ENCODE peak calls at places on chromosomes 5 and 9, in five cellular contexts. One of them, this sample, is unnamed.
A peak's percentile ranks its signal among the peaks of the same experiment; 100 is the strongest.

GRCh38 chr5:44365351-44365750 is 23.9 kb downstream of the FGF10 start:
- DNase-seq in tibial artery: no peak
- DNase-seq in tibial nerve: no peak
- DNase-seq in OCI-LY7: no peak
- DNase-seq in fibroblast of mammary gland: peak; percentile 78
- DNase-seq in this sample: no peak

GRCh38 chr5:131610198-131611063 is 24.6 kb downstream of the RAPGEF6 start:
- DNase-seq in tibial artery: no peak
- DNase-seq in tibial nerve: no peak
- DNase-seq in OCI-LY7: no peak
- DNase-seq in fibroblast of mammary gland: peak; percentile 49
- DNase-seq in this sample: no peak

GRCh38 chr5:60668715-60669304 is 31.2 kb downstream of the DEPDC1B start:
- DNase-seq in tibial artery: no peak
- DNase-seq in tibial nerve: no peak
- DNase-seq in OCI-LY7: peak; percentile 58
- DNase-seq in fibroblast of mammary gland: peak; percentile 56
- DNase-seq in this sample: no peak

GRCh38 chr9:33159760-33160127 is 7.4 kb downstream of the B4GALT1 start:
- DNase-seq in tibial artery: peak; percentile 78
- DNase-seq in tibial nerve: peak; percentile 52
- DNase-seq in OCI-LY7: peak; percentile 50
- DNase-seq in fibroblast of mammary gland: peak; percentile 91
- DNase-seq in this sample: no peak

GRCh38 chr9:99176527-99177013 is 45.2 kb downstream of the ALG2 start:
- DNase-seq in tibial artery: no peak
- DNase-seq in tibial nerve: no peak
- DNase-seq in OCI-LY7: no peak
- DNase-seq in fibroblast of mammary gland: no peak
- DNase-seq in this sample: no peak

GRCh38 chr9:70256123-70256551 is 2.6 kb upstream of the SMC5 start:
- DNase-seq in tibial artery: no peak
- DNase-seq in tibial nerve: no peak
- DNase-seq in OCI-LY7: no peak
- DNase-seq in fibroblast of mammary gland: peak; percentile 58
- DNase-seq in this sample: no peak

GRCh38 chr5:39072915-39073758 is 1.1 kb downstream of the RICTOR start:
- DNase-seq in tibial artery: peak; percentile 68
- DNase-seq in tibial nerve: peak; percentile 18
- DNase-seq in OCI-LY7: peak; percentile 66
- DNase-seq in fibroblast of mammary gland: peak; percentile 42
- DNase-seq in this sample: peak; percentile 80

GRCh38 chr5:17951392-17952169 is 317.3 kb downstream of the TAF11L14 start:
- DNase-seq in tibial artery: no peak
- DNase-seq in tibial nerve: no peak
- DNase-seq in OCI-LY7: no peak
- DNase-seq in fibroblast of mammary gland: no peak
- DNase-seq in this sample: no peak

GRCh38 chr5:180334176-180334575 is 19.0 kb downstream of the GFPT2 start:
- DNase-seq in tibial artery: no peak
- DNase-seq in tibial nerve: no peak
- DNase-seq in OCI-LY7: no peak
- DNase-seq in fibroblast of mammary gland: no peak
- DNase-seq in this sample: no peak

GRCh38 chr9:130651221-130651620 is 13.2 kb upstream of the PRDM12 start:
- DNase-seq in tibial artery: no peak
- DNase-seq in tibial nerve: no peak
- DNase-seq in OCI-LY7: no peak
- DNase-seq in fibroblast of mammary gland: no peak
- DNase-seq in this sample: no peak

GRCh38 chr5:94021246-94021645 is 279.8 kb upstream of the POU5F2 start:
- DNase-seq in tibial artery: no peak
- DNase-seq in tibial nerve: no peak
- DNase-seq in OCI-LY7: no peak
- DNase-seq in fibroblast of mammary gland: peak; percentile 66
- DNase-seq in this sample: no peak

GRCh38 chr5:74040065-74040551 is 414.1 kb downstream of the ARHGEF28 start:
- DNase-seq in tibial artery: no peak
- DNase-seq in tibial nerve: no peak
- DNase-seq in OCI-LY7: no peak
- DNase-seq in fibroblast of mammary gland: peak; percentile 83
- DNase-seq in this sample: no peak

GRCh38 chr5:96067902-96068614 is 106.4 kb upstream of the ELL2 start:
- DNase-seq in tibial artery: no peak
- DNase-seq in tibial nerve: no peak
- DNase-seq in OCI-LY7: no peak
- DNase-seq in fibroblast of mammary gland: peak; percentile 85
- DNase-seq in this sample: no peak

GRCh38 chr5:3598725-3599282 is 3.2 kb downstream of the IRX1 start:
- DNase-seq in tibial artery: no peak
- DNase-seq in tibial nerve: no peak
- DNase-seq in OCI-LY7: no peak
- DNase-seq in fibroblast of mammary gland: peak; percentile 11
- DNase-seq in this sample: no peak

GRCh38 chr5:68225188-68225910 is 9.8 kb downstream of the PIK3R1 start:
- DNase-seq in tibial artery: peak; percentile 77
- DNase-seq in tibial nerve: peak; percentile 82
- DNase-seq in OCI-LY7: no peak
- DNase-seq in fibroblast of mammary gland: peak; percentile 92
- DNase-seq in this sample: no peak

GRCh38 chr9:5876711-5877110 is 14.0 kb upstream of the MLANA start:
- DNase-seq in tibial artery: no peak
- DNase-seq in tibial nerve: no peak
- DNase-seq in OCI-LY7: no peak
- DNase-seq in fibroblast of mammary gland: no peak
- DNase-seq in this sample: no peak

GRCh38 chr9:92763721-92764380 is 782 bp downstream of the BICD2 start:
- DNase-seq in tibial artery: no peak
- DNase-seq in tibial nerve: no peak
- DNase-seq in OCI-LY7: peak; percentile 57
- DNase-seq in fibroblast of mammary gland: peak; percentile 18
- DNase-seq in this sample: no peak

GRCh38 chr9:124260769-124261603 is 3.2 kb downstream of the NEK6 start:
- DNase-seq in tibial artery: peak; percentile 82
- DNase-seq in tibial nerve: no peak
- DNase-seq in OCI-LY7: peak; percentile 33
- DNase-seq in fibroblast of mammary gland: peak; percentile 68
- DNase-seq in this sample: no peak

GRCh38 chr9:129348890-129349570 is 171.0 kb upstream of the IER5L start:
- DNase-seq in tibial artery: no peak
- DNase-seq in tibial nerve: no peak
- DNase-seq in OCI-LY7: no peak
- DNase-seq in fibroblast of mammary gland: no peak
- DNase-seq in this sample: no peak

GRCh38 chr5:132176987-132177386 is 50.7 kb downstream of the P4HA2 start:
- DNase-seq in tibial artery: no peak
- DNase-seq in tibial nerve: no peak
- DNase-seq in OCI-LY7: peak; percentile 63
- DNase-seq in fibroblast of mammary gland: peak; percentile 26
- DNase-seq in this sample: no peak

GRCh38 chr9:112033237-112034215 is 136.9 kb downstream of the UGCG start:
- DNase-seq in tibial artery: no peak
- DNase-seq in tibial nerve: no peak
- DNase-seq in OCI-LY7: no peak
- DNase-seq in fibroblast of mammary gland: no peak
- DNase-seq in this sample: no peak

GRCh38 chr9:124251605-124252366 is 6.0 kb upstream of the NEK6 start:
- DNase-seq in tibial artery: peak; percentile 33
- DNase-seq in tibial nerve: no peak
- DNase-seq in OCI-LY7: no peak
- DNase-seq in fibroblast of mammary gland: peak; percentile 72
- DNase-seq in this sample: no peak

GRCh38 chr5:33105521-33105941 is 335.2 kb upstream of the TARS1 start:
- DNase-seq in tibial artery: no peak
- DNase-seq in tibial nerve: no peak
- DNase-seq in OCI-LY7: no peak
- DNase-seq in fibroblast of mammary gland: peak; percentile 86
- DNase-seq in this sample: no peak

GRCh38 chr9:121725008-121725795 is 73.8 kb downstream of the DAB2IP start:
- DNase-seq in tibial artery: peak; percentile 99
- DNase-seq in tibial nerve: peak; percentile 94
- DNase-seq in OCI-LY7: no peak
- DNase-seq in fibroblast of mammary gland: peak; percentile 99
- DNase-seq in this sample: no peak

GRCh38 chr9:106143781-106144180 is 449.4 kb downstream of the TMEM38B start:
- DNase-seq in tibial artery: no peak
- DNase-seq in tibial nerve: no peak
- DNase-seq in OCI-LY7: no peak
- DNase-seq in fibroblast of mammary gland: no peak
- DNase-seq in this sample: no peak

GRCh38 chr5:174501461-174502069 is 222.8 kb upstream of the MSX2 start:
- DNase-seq in tibial artery: no peak
- DNase-seq in tibial nerve: no peak
- DNase-seq in OCI-LY7: no peak
- DNase-seq in fibroblast of mammary gland: peak; percentile 45
- DNase-seq in this sample: no peak

GRCh38 chr9:129839324-129840023 is 4.2 kb downstream of the USP20 start:
- DNase-seq in tibial artery: no peak
- DNase-seq in tibial nerve: no peak
- DNase-seq in OCI-LY7: no peak
- DNase-seq in fibroblast of mammary gland: peak; percentile 25
- DNase-seq in this sample: no peak

GRCh38 chr5:41908374-41909079 is 4.4 kb downstream of the RIMOC1 start:
- DNase-seq in tibial artery: no peak
- DNase-seq in tibial nerve: no peak
- DNase-seq in OCI-LY7: no peak
- DNase-seq in fibroblast of mammary gland: peak; percentile 73
- DNase-seq in this sample: no peak

GRCh38 chr9:114491430-114492003 is 13.8 kb downstream of the WHRN start:
- DNase-seq in tibial artery: no peak
- DNase-seq in tibial nerve: no peak
- DNase-seq in OCI-LY7: no peak
- DNase-seq in fibroblast of mammary gland: no peak
- DNase-seq in this sample: no peak
- H3K4me3 ChIP-seq in tibial artery: no peak overlapping the region
- H3K4me3 ChIP-seq in tibial nerve: no peak overlapping the region
- H3K4me3 ChIP-seq in OCI-LY7: no peak overlapping the region
- H3K4me3 ChIP-seq in fibroblast of mammary gland: no peak overlapping the region
- H3K4me3 ChIP-seq in this sample: no peak overlapping the region

DNA sequence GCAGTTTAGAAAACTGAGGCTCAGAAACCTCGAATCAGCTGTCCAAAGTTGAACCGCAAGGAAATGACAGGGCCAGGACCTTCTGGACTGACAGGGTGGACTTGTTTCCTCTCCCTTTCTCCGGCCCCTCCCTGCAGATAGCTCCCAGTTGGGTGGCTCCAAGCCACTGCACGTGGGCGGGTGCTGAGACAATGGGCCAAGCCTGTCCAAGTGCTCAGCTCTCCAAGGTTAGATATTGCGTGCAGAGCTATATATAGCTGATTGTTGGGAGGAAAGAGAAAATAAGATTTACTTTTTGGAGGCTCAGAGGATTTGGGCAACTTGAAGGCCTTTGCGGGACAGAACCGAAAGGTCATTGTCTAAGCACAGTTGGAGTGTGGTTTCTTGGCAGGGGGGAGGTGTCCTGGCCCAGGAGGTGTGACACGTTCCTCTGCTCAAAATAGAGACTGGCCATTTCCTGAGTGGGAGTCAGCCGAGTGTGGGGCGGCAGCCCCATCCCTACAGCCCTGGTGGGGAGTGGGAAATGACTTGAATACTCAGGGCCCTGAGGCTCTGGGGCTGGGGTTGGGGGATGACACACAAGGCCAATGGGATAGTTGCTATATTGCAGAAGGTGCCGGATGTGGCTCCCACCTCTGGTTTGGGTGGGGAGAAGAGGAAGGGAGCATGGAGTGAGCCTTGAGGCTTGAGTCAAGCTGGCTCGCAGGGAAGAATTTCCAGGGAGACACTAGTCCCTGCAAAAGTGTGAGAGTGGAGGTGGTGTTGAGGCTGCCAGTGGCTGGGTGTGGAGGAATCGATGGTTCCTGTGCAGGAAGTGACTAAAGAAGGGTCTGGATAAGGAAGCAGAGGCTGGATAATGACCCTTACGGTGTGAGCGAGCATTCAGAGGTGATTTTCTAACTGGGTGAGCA is 44.4 kb upstream of the SMAD5 start:
- DNase-seq in tibial artery: peak; percentile 80
- DNase-seq in tibial nerve: no peak
- DNase-seq in OCI-LY7: no peak
- DNase-seq in fibroblast of mammary gland: peak; percentile 81
- DNase-seq in this sample: no peak
- H3K4me3 ChIP-seq in tibial artery: no peak overlapping the region
- H3K4me3 ChIP-seq in tibial nerve: no peak overlapping the region
- H3K4me3 ChIP-seq in OCI-LY7: no peak overlapping the region
- H3K4me3 ChIP-seq in fibroblast of mammary gland: no peak overlapping the region
- H3K4me3 ChIP-seq in this sample: no peak overlapping the region

DNA sequence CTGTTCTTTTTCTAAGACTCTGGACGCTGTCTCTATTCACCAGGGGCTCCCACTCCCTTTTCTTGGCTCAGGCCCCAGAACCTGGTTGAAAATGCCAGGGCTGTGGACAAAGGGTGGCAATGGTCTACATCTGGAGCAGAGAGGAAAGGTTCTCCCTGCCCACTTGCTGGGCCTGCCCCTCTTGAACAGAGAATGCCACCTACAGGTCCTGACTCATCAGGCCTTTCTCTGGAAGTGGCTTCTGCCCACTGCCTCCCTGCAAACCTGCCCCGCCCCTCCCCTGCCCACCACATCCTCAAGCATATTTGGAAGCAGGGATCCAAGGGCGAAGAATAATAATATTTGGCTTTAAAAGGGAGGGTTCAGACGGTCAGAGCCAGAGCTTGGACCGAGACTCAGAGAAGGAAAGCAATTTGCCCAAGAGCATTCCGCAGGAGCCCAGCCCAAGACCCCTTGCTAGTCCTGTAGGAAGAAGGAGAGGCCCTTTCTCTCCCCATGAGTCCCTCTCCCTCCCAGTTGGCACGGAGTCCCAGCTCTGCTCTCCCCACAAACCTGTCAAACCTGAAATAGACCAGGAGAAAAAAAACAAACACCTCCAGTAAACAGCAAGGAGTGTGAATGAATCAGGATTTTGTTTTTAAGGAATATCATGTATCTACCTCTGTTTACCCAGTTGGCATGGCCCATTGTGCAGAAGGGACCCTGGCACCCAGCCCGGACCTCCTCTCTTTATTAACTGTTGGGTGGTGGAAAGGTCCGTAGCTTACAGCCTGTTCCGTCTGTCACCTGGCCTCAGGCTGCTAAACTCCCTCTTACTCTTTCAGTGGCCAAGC is 37.8 kb upstream of the STXBP1 start:
- DNase-seq in tibial artery: peak; percentile 82
- DNase-seq in tibial nerve: no peak
- DNase-seq in OCI-LY7: no peak
- DNase-seq in fibroblast of mammary gland: peak; percentile 51
- DNase-seq in this sample: no peak
- H3K4me3 ChIP-seq in tibial artery: no peak overlapping the region
- H3K4me3 ChIP-seq in tibial nerve: no peak overlapping the region
- H3K4me3 ChIP-seq in OCI-LY7: no peak overlapping the region
- H3K4me3 ChIP-seq in fibroblast of mammary gland: no peak overlapping the region
- H3K4me3 ChIP-seq in this sample: no peak overlapping the region

DNA sequence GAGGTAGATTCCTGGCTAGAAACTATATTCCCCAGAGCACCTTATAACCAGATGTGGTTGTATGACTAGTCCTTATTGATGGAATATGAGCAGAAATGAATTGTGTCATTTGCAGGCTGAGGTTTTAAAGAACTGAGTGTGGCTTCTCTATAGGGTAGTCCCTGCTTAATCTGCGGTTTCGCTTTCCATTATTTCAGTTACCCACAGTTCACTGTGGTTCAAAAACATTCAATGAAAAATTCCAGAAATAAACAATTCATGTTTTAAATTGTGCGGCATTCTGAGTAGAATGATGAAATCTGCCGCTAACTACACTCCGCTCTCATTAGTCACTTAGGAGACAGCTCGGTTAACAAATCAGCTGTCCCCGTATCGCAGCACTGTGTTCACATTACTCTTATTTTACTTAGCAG is 65.1 kb downstream of the ANKRD55 start:
- DNase-seq in tibial artery: no peak
- DNase-seq in tibial nerve: no peak
- DNase-seq in OCI-LY7: no peak
- DNase-seq in fibroblast of mammary gland: peak; percentile 40
- DNase-seq in this sample: no peak
- H3K4me3 ChIP-seq in tibial artery: no peak overlapping the region
- H3K4me3 ChIP-seq in tibial nerve: no peak overlapping the region
- H3K4me3 ChIP-seq in OCI-LY7: no peak overlapping the region
- H3K4me3 ChIP-seq in fibroblast of mammary gland: no peak overlapping the region
- H3K4me3 ChIP-seq in this sample: no peak overlapping the region